ENCODE peak calls at places on chromosomes 12 and 14, in eight cellular contexts. L is fibroblast of mammary gland, J is esophagus muscularis mucosa, M is endothelial cell, W is psoas muscle, D is mesothelial cell of epicardium, Z is Calu3, C is GM10248. S is an unnamed sample.

GRCh38 chr12:109645194-109645593 is 68.4 kb upstream of the FAM222A start:
- DNase-seq in D (no peak), L (no peak), Z (no peak), C (no peak), J (no peak), W (no peak), M (no peak), S (no peak)

GRCh38 chr14:103984196-103984595 is 41.9 kb upstream of the RD3L start:
- DNase-seq in D (no peak), Z (no peak), J (no peak), C (no peak), L (no peak), M (no peak), W (no peak), S (no peak)

GRCh38 chr12:24705741-24706358 is 243.1 kb downstream of the BCAT1 start:
- DNase-seq in D (no peak), M (no peak), W (no peak), C (peak; percentile 69), L (no peak), Z (no peak), J (no peak), S (no peak)

GRCh38 chr12:7373226-7373625 is 69.4 kb downstream of the ACSM4 start:
- DNase-seq in L (no peak), J (no peak), D (no peak), M (no peak), Z (no peak), C (no peak), W (no peak), S (no peak)

GRCh38 chr14:68020493-68020892 is 200.9 kb downstream of the RAD51B start:
- DNase-seq in D (no peak), W (no peak), M (no peak), J (no peak), C (no peak), Z (no peak), L (no peak), S (no peak)

GRCh38 chr12:28032811-28033537 is 60.4 kb upstream of the PTHLH start:
- DNase-seq in Z (no peak), D (no peak), C (no peak), W (no peak), J (no peak), M (peak; percentile 10), L (peak; percentile 49), S (no peak)

GRCh38 chr12:40650038-40650704 is 42.1 kb upstream of the CNTN1 start:
- DNase-seq in J (no peak), L (no peak), C (no peak), M (no peak), Z (no peak), W (no peak), D (no peak), S (no peak)

GRCh38 chr12:41532072-41532471 is 344.0 kb downstream of the PDZRN4 start:
- DNase-seq in W (no peak), J (no peak), Z (no peak), C (no peak), M (no peak), L (peak; percentile 24), D (no peak), S (no peak)

GRCh38 chr12:122988036-122988435 is 7.6 kb downstream of the ARL6IP4 start:
- DNase-seq in L (no peak), C (no peak), D (no peak), M (no peak), J (no peak), Z (no peak), W (no peak), S (no peak)

GRCh38 chr12:122989874-122990400 is 9.5 kb downstream of the ARL6IP4 start:
- DNase-seq in Z (no peak), C (no peak), M (no peak), J (no peak), W (no peak), L (no peak), D (no peak), S (no peak)

GRCh38 chr12:122987086-122987951 is 6.8 kb downstream of the ARL6IP4 start:
- DNase-seq in M (no peak), Z (no peak), C (no peak), D (no peak), W (no peak), J (no peak), L (no peak), S (no peak)

GRCh38 chr12:122989443-122989839 is 9.0 kb downstream of the ARL6IP4 start:
- DNase-seq in J (no peak), D (no peak), M (no peak), W (no peak), Z (no peak), C (no peak), L (no peak), S (no peak)

GRCh38 chr12:122988612-122989442 is 8.3 kb downstream of the ARL6IP4 start:
- DNase-seq in D (no peak), Z (no peak), W (no peak), C (no peak), J (no peak), L (no peak), M (no peak), S (no peak)
- TF ChIP-seq CTCF in D (no peak), Z (no peak), W (no peak), C (no peak), J (no peak), L (no peak), M (no peak), S (no peak)

GRCh38 chr12:65823481-65824313 is 586 bp upstream of the HMGA2 start:
- DNase-seq in D (peak; percentile 60), L (peak; percentile 67), Z (peak; percentile 81), W (peak; percentile 25), J (no peak), C (peak; percentile 26), M (peak; percentile 56), S (peak; percentile 39)

GRCh38 chr12:65824314-65824563 is at the start of gene HMGA2:
- DNase-seq in Z (no peak), M (peak; percentile 53), C (peak; percentile 30), D (peak; percentile 49), J (no peak), L (peak; percentile 88), W (peak; percentile 19), S (no peak)

GRCh38 chr12:65825323-65825572 is 965 bp downstream of the HMGA2 start:
- DNase-seq in Z (no peak), L (no peak), C (no peak), D (peak; percentile 44), W (no peak), J (no peak), M (no peak), S (no peak)

GRCh38 chr12:65821336-65821735 is 2.9 kb upstream of the HMGA2 start:
- DNase-seq in D (no peak), Z (no peak), L (peak; percentile 86), W (no peak), M (no peak), J (no peak), C (no peak), S (no peak)

DNA sequence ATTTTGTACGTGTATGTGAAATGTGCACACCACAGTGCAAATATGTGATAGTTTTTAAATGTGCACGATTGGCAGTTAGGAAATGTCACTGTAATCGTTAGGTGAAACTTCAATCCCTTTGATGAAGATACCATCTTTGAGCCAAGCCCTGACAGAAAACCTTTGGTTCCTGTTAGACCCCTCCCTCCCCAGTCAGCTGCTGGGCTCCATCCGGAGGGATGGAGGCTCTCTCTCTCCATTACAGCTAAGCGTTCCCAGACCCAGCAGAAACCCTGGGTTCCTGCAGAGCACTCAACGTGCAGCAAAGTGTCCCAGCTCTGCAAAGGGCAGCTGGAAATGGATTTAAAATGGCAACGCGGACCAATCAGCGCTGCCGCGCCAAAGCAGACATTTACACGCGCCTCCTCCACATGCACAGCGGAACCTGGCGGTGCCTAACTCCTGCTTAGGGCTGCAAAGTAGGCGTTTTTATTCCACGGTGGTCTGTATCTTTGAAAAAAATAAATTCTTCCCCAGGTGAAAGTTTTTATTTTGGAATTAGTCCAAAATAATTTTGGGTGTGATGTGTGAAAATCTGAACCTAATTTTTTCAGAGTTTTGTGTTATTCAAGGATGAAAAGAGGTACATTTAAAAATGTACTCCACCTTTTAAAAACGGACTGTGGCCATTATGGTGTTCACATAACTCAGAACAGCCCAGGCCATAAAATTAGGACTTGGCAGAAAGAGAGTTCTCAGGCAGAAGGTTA is 1.4 kb upstream of the HMGA2 start:
- DNase-seq in J (no peak), C (peak; percentile 24), L (peak; percentile 75), W (no peak), Z (peak; percentile 74), M (peak; percentile 58), D (peak; percentile 44), S (peak; percentile 25)
- TF ChIP-seq CTCF in J (no peak), C (no peak), L (no peak), W (no peak), Z (no peak), M (no peak), D (no peak), S (no peak)

GRCh38 chr14:105445901-105446845 is 26.5 kb downstream of the MTA1 start:
- DNase-seq in L (no peak), C (no peak), W (no peak), J (no peak), Z (no peak), M (no peak), D (no peak), S (no peak)

GRCh38 chr14:105446971-105447370 is 27.3 kb downstream of the MTA1 start:
- DNase-seq in L (no peak), J (no peak), M (no peak), C (no peak), D (no peak), W (no peak), Z (no peak), S (no peak)

GRCh38 chr14:105448706-105449111 is 25.9 kb upstream of the CRIP2 start:
- DNase-seq in M (peak; percentile 84), D (no peak), Z (peak; percentile 76), J (no peak), C (peak; percentile 85), L (peak; percentile 58), W (peak; percentile 76), S (peak; percentile 42)

GRCh38 chr14:105449276-105450122 is 25.1 kb upstream of the CRIP2 start:
- DNase-seq in J (no peak), D (no peak), C (no peak), Z (no peak), W (no peak), L (no peak), M (no peak), S (no peak)

DNA sequence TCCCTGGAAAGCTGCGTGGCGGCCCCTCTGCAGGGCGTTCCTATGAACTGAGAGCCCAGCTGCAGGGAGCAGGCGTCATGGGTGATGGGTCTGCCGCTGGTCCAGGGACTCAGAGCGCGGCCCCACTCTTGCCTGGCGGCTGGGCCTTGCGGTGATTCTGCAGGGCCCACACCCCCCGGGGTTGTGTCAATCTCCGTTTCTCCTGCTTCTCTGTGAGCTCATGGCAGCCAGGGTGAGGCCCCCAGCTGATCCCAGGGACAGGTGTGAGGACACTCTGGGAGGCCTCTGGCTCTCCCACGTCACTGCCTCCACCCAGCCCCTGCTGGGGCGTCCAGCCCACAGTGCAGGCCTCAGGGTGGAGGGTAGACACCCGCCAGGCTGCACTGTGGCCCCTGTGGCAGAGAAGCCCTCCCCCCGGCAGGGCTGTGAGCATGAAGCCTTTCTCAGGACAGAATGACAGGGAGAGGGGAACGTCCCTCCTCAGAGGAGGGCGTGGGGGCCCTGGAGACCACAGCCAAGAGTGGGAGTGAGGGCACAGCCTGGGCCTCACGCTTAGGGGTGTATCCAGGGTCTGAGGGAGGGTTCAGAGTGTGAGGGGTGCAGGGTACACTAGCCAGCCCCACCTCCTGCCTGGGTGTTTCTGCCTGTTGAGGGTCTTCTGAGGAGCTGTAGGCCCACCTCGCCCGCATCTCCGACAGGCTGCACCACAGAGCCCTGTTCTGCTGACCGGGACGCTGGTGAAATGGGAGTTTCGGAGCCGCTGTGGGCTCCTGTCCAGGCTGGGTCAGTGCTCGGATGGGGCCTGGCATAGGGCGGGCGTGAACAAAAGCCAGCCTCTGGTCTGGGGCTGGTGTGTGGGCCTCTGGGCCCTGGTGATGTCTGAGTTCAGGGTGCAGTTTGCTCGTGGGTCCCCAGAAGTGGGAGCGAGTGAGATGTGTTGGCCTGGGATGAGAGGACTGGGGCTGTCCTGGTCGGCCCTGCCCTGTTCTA is 26.7 kb upstream of the CRIP2 start:
- DNase-seq in D (no peak), M (no peak), W (no peak), J (no peak), Z (no peak), C (no peak), L (no peak), S (no peak)
- TF ChIP-seq CTCF in D (no peak), M (no peak), W (no peak), J (no peak), Z (no peak), C (no peak), L (no peak), S (no peak)

GRCh38 chr12:19140381-19141236 is 11.1 kb downstream of the PLEKHA5 start:
- DNase-seq in W (no peak), D (no peak), C (no peak), Z (no peak), L (peak; percentile 37), M (no peak), J (no peak), S (no peak)
- TF ChIP-seq CTCF in W (no peak), D (no peak), C (no peak), Z (no peak), L (no peak), M (no peak), J (no peak), S (no peak)